ENCODE peak calls at places on chromosomes 13 and 19, in five cellular contexts. C is GM13977; I is CD4-positive, alpha-beta T cell; L is H9; A is AG09319. D is an unnamed sample.

GRCh38 chr19:2051771-2052704 is 994 bp upstream of the MKNK2 start:
- DNase-seq in A (no peak), L (peak; percentile 30), I (peak; percentile 45), C (no peak), D (no peak)

GRCh38 chr19:53621885-53622710 is 9.7 kb upstream of the DPRX start:
- DNase-seq in C (no peak), L (no peak), A (no peak), I (no peak), D (no peak)

GRCh38 chr13:64446372-64446771 is 2783.8 kb downstream of the PCDH9 start:
- DNase-seq in C (no peak), A (no peak), I (no peak), L (no peak), D (no peak)

GRCh38 chr13:79710376-79710775 is 229.4 kb downstream of the NDFIP2 start:
- DNase-seq in A (peak; percentile 68), C (no peak), L (no peak), I (no peak), D (no peak)

GRCh38 chr19:43704002-43704705 is 11.7 kb upstream of the IRGC start:
- DNase-seq in I (no peak), A (no peak), L (no peak), C (no peak), D (no peak)

GRCh38 chr13:106145997-106146864 is 389.2 kb downstream of the EFNB2 start:
- DNase-seq in A (no peak), L (no peak), C (no peak), I (no peak), D (no peak)

GRCh38 chr19:2962018-2962670 is 15.2 kb upstream of the TLE6 start:
- DNase-seq in I (no peak), L (peak; percentile 62), A (no peak), C (peak; percentile 76), D (peak; percentile 82)

GRCh38 chr19:18291019-18291524 is 9.7 kb upstream of the JUND start:
- DNase-seq in A (no peak), I (no peak), L (no peak), C (no peak), D (no peak)

GRCh38 chr13:30725331-30726085 is 9.8 kb upstream of the ALOX5AP start:
- DNase-seq in C (no peak), A (no peak), I (no peak), L (no peak), D (no peak)

GRCh38 chr19:31351212-31352193 is 2.3 kb upstream of the TSHZ3 start:
- DNase-seq in I (no peak), L (no peak), A (no peak), C (no peak), D (no peak)

GRCh38 chr19:35695895-35696422 is 8.4 kb upstream of the ZBTB32 start:
- DNase-seq in A (no peak), I (no peak), C (no peak), L (no peak), D (no peak)

GRCh38 chr13:98172570-98173405 is 4.3 kb downstream of the RNF113B start:
- DNase-seq in L (no peak), I (no peak), C (no peak), A (no peak), D (no peak)

GRCh38 chr13:64471916-64472315 is 2758.2 kb downstream of the PCDH9 start:
- DNase-seq in L (no peak), I (no peak), A (no peak), C (no peak), D (no peak)

GRCh38 chr13:50080856-50081105 is 65.5 kb downstream of the KCNRG start:
- DNase-seq in L (no peak), I (no peak), A (no peak), C (peak; percentile 22), D (peak; percentile 36)

GRCh38 chr13:48562296-48563066 is 29.6 kb upstream of the RCBTB2 start:
- DNase-seq in C (peak; percentile 82), A (no peak), I (peak; percentile 25), L (no peak), D (peak; percentile 73)

GRCh38 chr13:35527451-35527850 is 51.0 kb upstream of the MAB21L1 start:
- DNase-seq in C (no peak), L (no peak), I (no peak), A (no peak), D (no peak)
- TF ChIP-seq CTCF in C (no peak), L (no peak), I (no peak), A (no peak), D (no peak)

DNA sequence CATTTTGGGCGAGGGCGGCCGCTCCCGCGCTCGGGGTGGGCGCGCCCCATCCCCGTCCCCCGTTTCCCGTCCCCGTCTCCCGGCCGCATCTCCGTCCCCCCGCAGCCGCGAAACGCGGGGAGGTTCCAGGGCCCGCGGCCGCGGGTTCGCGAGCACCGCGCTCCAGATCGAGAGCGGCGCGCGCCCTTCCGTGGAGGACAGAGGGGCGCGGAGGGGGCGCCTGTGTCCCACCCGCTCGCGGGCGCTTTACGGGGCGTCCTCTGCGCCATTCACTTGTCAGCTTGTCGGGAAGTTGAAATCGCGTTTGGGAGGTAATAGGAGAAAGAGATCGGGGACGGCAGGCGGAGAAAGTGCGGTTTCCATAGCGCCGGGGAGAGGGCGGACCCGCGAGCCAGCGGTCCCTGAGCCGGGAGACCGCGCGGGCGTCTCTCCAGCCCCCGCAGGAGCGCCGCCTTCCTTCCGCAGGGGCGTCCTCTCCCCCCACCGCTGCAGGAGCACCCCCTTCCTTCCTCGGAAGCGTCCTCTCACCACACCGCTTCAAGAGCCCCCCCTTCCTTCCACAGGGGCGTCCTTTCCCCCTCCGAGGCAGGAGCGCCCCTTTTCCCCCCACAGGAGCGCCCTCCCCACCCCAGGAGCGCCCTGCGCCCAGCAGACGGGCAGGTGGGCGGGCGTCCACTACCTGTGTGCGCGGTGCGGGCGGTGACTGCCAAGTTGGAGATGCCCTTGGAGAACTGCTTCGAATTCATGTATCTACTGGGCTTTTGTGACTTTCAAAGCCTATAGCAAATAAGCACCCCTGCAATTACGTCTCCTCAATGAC is 962 bp upstream of the IRS2 start:
- DNase-seq in I (peak; percentile 33), A (no peak), C (no peak), L (peak; percentile 62), D (no peak)
- TF ChIP-seq CTCF in I (no peak), A (no peak), C (no peak), L (no peak), D (no peak)

GRCh38 chr13:21453352-21454089 is 5.6 kb downstream of the ZDHHC20 start:
- DNase-seq in C (no peak), A (peak; percentile 27), L (no peak), I (no peak), D (no peak)
- TF ChIP-seq CTCF in C (no peak), A (no peak), L (no peak), I (no peak), D (no peak)

GRCh38 chr19:51663650-51664049 is 17.0 kb upstream of the SIGLEC14 start:
- DNase-seq in L (no peak), I (no peak), C (no peak), A (no peak), D (no peak)

GRCh38 chr19:51660975-51661600 is 14.5 kb upstream of the SIGLEC14 start:
- DNase-seq in C (peak; percentile 46), I (peak; percentile 29), A (no peak), L (peak; percentile 74), D (peak; percentile 67)

GRCh38 chr19:51664131-51664530 is 17.5 kb upstream of the SIGLEC14 start:
- DNase-seq in L (no peak), I (no peak), C (no peak), A (no peak), D (no peak)

GRCh38 chr19:51668167-51668566 is 21.5 kb upstream of the SIGLEC14 start:
- DNase-seq in I (no peak), C (no peak), L (no peak), A (no peak), D (no peak)

DNA sequence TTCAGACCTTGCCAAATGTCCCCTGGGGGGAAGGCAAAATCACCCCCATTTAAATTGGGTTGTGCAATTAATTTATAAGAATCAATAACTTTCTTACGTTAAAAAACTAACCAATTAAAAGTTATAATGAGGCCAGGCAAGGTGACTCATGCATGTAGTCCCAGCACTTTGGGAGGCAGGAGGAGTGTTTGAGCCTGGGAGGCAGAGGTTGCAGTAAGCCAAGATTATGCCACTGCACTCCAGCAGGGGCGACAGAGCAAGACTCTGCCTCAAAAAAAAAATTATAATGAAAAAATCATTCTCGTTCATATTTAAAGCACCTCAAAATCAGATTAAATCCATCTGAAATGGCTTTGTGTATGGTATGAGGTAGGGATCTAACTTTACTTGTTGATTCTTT is 18.4 kb upstream of the SIGLEC14 start:
- DNase-seq in L (no peak), A (no peak), C (no peak), I (no peak), D (no peak)
- TF ChIP-seq CTCF in L (peak; percentile 45), A (peak; percentile 4), C (no peak), I (no peak), D (no peak)

GRCh38 chr13:102729560-102730275 is 34.9 kb upstream of the METTL21C start:
- DNase-seq in C (no peak), A (no peak), I (no peak), L (no peak), D (no peak)

GRCh38 chr13:102724923-102725322 is 30.1 kb upstream of the METTL21C start:
- DNase-seq in L (no peak), I (no peak), A (no peak), C (no peak), D (no peak)

GRCh38 chr13:102721800-102722231 is 27.0 kb upstream of the METTL21C start:
- DNase-seq in L (no peak), A (no peak), I (no peak), C (no peak), D (no peak)

DNA sequence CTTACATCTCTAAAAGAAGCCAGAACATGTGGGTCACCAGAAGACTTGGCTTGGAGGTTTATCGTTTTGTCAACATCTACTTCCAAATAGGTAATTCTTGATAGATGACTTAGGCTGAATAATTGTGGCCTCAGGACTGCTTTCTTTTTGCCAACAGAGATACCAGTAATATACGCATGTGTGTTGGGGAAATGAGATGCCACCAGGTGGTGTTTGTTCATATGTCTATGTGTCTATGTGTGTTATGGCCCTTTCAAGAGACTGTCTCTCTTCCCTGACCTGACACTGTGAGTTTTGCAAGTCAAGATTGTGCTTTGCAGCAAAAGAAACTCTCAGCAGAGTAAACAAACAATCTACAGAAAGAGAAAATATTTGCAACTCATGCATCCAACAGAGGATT is 31.6 kb upstream of the METTL21C start:
- DNase-seq in A (no peak), I (no peak), L (no peak), C (no peak), D (no peak)
- TF ChIP-seq CTCF in A (no peak), I (no peak), L (no peak), C (peak; percentile 10), D (peak; percentile 1)

D was measured in GM13976.